ENCODE peak calls at places on chromosomes 13 and 19, in ten cellular contexts. One of them, this sample, is unnamed.

GRCh38 chr19:1408300-1409203 is 1.2 kb downstream of the DAZAP1 start:
- DNase-seq in HFFc6: peak; percentile 41
- DNase-seq in neural crest cell: peak; percentile 30
- DNase-seq in psoas muscle: peak; percentile 63
- DNase-seq in AG04449: no peak
- DNase-seq in body of pancreas: peak; percentile 59
- DNase-seq in K562: peak; percentile 66
- DNase-seq in breast epithelium: no peak
- DNase-seq in AG10803: peak; percentile 64
- DNase-seq in GM12864: no peak
- DNase-seq in this sample: peak; percentile 58

GRCh38 chr19:3117746-3118145 is 18.1 kb upstream of the GNA15 start:
- DNase-seq in HFFc6: no peak
- DNase-seq in neural crest cell: no peak
- DNase-seq in psoas muscle: peak; percentile 12
- DNase-seq in AG04449: no peak
- DNase-seq in body of pancreas: no peak
- DNase-seq in K562: no peak
- DNase-seq in breast epithelium: no peak
- DNase-seq in AG10803: no peak
- DNase-seq in GM12864: no peak
- DNase-seq in this sample: no peak

GRCh38 chr19:5257155-5258045 is 83.2 kb downstream of the PTPRS start:
- DNase-seq in HFFc6: no peak
- DNase-seq in neural crest cell: no peak
- DNase-seq in psoas muscle: no peak
- DNase-seq in AG04449: no peak
- DNase-seq in body of pancreas: no peak
- DNase-seq in K562: no peak
- DNase-seq in breast epithelium: no peak
- DNase-seq in AG10803: no peak
- DNase-seq in GM12864: no peak
- DNase-seq in this sample: no peak

GRCh38 chr19:20313894-20314293 is 146.9 kb downstream of the ZNF486 start:
- DNase-seq in HFFc6: no peak
- DNase-seq in neural crest cell: no peak
- DNase-seq in psoas muscle: no peak
- DNase-seq in AG04449: no peak
- DNase-seq in body of pancreas: no peak
- DNase-seq in K562: no peak
- DNase-seq in breast epithelium: no peak
- DNase-seq in AG10803: no peak
- DNase-seq in GM12864: no peak
- DNase-seq in this sample: no peak

GRCh38 chr19:6494438-6495036 is 7.6 kb downstream of the TUBB4A start:
- DNase-seq in HFFc6: no peak
- DNase-seq in neural crest cell: no peak
- DNase-seq in psoas muscle: no peak
- DNase-seq in AG04449: no peak
- DNase-seq in body of pancreas: no peak
- DNase-seq in K562: no peak
- DNase-seq in breast epithelium: no peak
- DNase-seq in AG10803: no peak
- DNase-seq in GM12864: no peak
- DNase-seq in this sample: no peak

GRCh38 chr19:35824150-35824549 is 11.5 kb upstream of the PRODH2 start:
- DNase-seq in HFFc6: no peak
- DNase-seq in neural crest cell: no peak
- DNase-seq in psoas muscle: no peak
- DNase-seq in AG04449: no peak
- DNase-seq in body of pancreas: no peak
- DNase-seq in K562: no peak
- DNase-seq in breast epithelium: no peak
- DNase-seq in AG10803: no peak
- DNase-seq in GM12864: no peak
- DNase-seq in this sample: no peak

GRCh38 chr19:1767464-1767933 is 14.2 kb downstream of the ONECUT3 start:
- DNase-seq in HFFc6: no peak
- DNase-seq in neural crest cell: peak; percentile 78
- DNase-seq in psoas muscle: peak; percentile 37
- DNase-seq in AG04449: no peak
- DNase-seq in body of pancreas: peak; percentile 33
- DNase-seq in K562: peak; percentile 91
- DNase-seq in breast epithelium: no peak
- DNase-seq in AG10803: peak; percentile 9
- DNase-seq in GM12864: no peak
- DNase-seq in this sample: peak; percentile 75

GRCh38 chr19:12485571-12485970 is 955 bp upstream of the ZNF709 start:
- DNase-seq in HFFc6: no peak
- DNase-seq in neural crest cell: no peak
- DNase-seq in psoas muscle: no peak
- DNase-seq in AG04449: no peak
- DNase-seq in body of pancreas: no peak
- DNase-seq in K562: no peak
- DNase-seq in breast epithelium: no peak
- DNase-seq in AG10803: no peak
- DNase-seq in GM12864: no peak
- DNase-seq in this sample: no peak

GRCh38 chr13:49908637-49909036 is 27.5 kb downstream of the SPRYD7 start:
- DNase-seq in HFFc6: no peak
- DNase-seq in neural crest cell: no peak
- DNase-seq in psoas muscle: no peak
- DNase-seq in AG04449: no peak
- DNase-seq in body of pancreas: no peak
- DNase-seq in K562: no peak
- DNase-seq in breast epithelium: no peak
- DNase-seq in AG10803: no peak
- DNase-seq in GM12864: no peak
- DNase-seq in this sample: peak; percentile 8
- TF ChIP-seq CTCF in HFFc6: peak; percentile 36
- TF ChIP-seq CTCF in neural crest cell: no peak
- TF ChIP-seq CTCF in psoas muscle: no peak
- TF ChIP-seq CTCF in AG04449: no peak
- TF ChIP-seq CTCF in body of pancreas: no peak
- TF ChIP-seq CTCF in K562: no peak
- TF ChIP-seq CTCF in breast epithelium: no peak
- TF ChIP-seq CTCF in AG10803: no peak
- TF ChIP-seq CTCF in GM12864: no peak
- TF ChIP-seq CTCF in this sample: no peak

GRCh38 chr13:50080856-50081105 is 65.5 kb downstream of the KCNRG start:
- DNase-seq in HFFc6: peak; percentile 18
- DNase-seq in neural crest cell: no peak
- DNase-seq in psoas muscle: no peak
- DNase-seq in AG04449: no peak
- DNase-seq in body of pancreas: no peak
- DNase-seq in K562: no peak
- DNase-seq in breast epithelium: no peak
- DNase-seq in AG10803: no peak
- DNase-seq in GM12864: no peak
- DNase-seq in this sample: no peak

GRCh38 chr13:50081899-50082425 is 66.7 kb downstream of the KCNRG start:
- DNase-seq in HFFc6: peak; percentile 99
- DNase-seq in neural crest cell: peak; percentile 99
- DNase-seq in psoas muscle: peak; percentile 98
- DNase-seq in AG04449: peak; percentile 91
- DNase-seq in body of pancreas: peak; percentile 98
- DNase-seq in K562: peak; percentile 86
- DNase-seq in breast epithelium: peak; percentile 98
- DNase-seq in AG10803: peak; percentile 98
- DNase-seq in GM12864: peak; percentile 96
- DNase-seq in this sample: peak; percentile 99

GRCh38 chr13:50080158-50080855 is 65.1 kb downstream of the KCNRG start:
- DNase-seq in HFFc6: peak; percentile 22
- DNase-seq in neural crest cell: peak; percentile 12
- DNase-seq in psoas muscle: no peak
- DNase-seq in AG04449: no peak
- DNase-seq in body of pancreas: peak; percentile 11
- DNase-seq in K562: peak; percentile 22
- DNase-seq in breast epithelium: no peak
- DNase-seq in AG10803: peak; percentile 46
- DNase-seq in GM12864: no peak
- DNase-seq in this sample: peak; percentile 22

GRCh38 chr13:50082426-50083283 is 67.4 kb downstream of the KCNRG start:
- DNase-seq in HFFc6: peak; percentile 55
- DNase-seq in neural crest cell: peak; percentile 43
- DNase-seq in psoas muscle: peak; percentile 54
- DNase-seq in AG04449: no peak
- DNase-seq in body of pancreas: peak; percentile 92
- DNase-seq in K562: peak; percentile 47
- DNase-seq in breast epithelium: peak; percentile 54
- DNase-seq in AG10803: peak; percentile 64
- DNase-seq in GM12864: peak; percentile 70
- DNase-seq in this sample: peak; percentile 60

DNA sequence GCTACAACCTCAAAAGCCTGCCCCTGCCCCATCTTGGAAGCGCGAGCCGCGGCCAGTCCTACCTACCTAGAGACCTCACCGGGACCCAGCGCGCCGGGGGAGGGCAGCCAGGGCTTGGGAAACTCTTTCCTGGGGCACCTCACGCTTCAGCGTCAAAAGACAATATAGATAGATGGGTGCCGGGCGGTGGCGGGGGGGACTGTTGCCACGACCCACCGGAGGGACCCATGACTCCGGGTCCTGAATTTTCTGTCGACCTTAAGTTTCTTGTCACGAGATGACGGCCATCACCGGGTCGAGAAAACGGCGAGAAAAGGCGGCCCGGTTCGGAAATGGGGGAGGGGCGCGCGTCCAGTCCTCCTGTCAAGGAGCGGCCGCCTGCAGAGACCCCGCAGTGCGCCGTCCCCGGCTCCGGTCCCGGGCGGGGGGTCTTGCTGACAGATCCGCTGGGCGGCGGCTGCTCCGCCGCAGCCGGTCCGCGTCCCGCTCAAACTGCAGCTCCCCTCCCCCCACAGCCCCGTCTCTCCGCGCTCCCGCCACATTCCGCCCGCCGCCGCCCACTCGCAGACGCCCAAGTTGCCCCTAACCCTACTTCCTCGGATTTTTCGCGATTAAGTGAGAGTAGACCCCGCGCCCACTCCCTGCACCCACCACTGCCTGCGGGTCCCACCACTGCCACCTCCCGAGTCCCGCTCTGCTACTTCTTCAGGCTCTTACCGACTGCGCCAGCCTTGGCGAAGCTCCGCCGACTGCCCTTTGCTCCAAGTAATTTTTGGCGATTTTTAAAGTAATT is 66.1 kb downstream of the KCNRG start:
- DNase-seq in HFFc6: no peak
- DNase-seq in neural crest cell: peak; percentile 53
- DNase-seq in psoas muscle: peak; percentile 55
- DNase-seq in AG04449: no peak
- DNase-seq in body of pancreas: peak; percentile 43
- DNase-seq in K562: peak; percentile 47
- DNase-seq in breast epithelium: peak; percentile 28
- DNase-seq in AG10803: no peak
- DNase-seq in GM12864: no peak
- DNase-seq in this sample: peak; percentile 51
- TF ChIP-seq CTCF in HFFc6: peak; percentile 33
- TF ChIP-seq CTCF in neural crest cell: peak; percentile 35
- TF ChIP-seq CTCF in psoas muscle: no peak
- TF ChIP-seq CTCF in AG04449: no peak
- TF ChIP-seq CTCF in body of pancreas: no peak
- TF ChIP-seq CTCF in K562: no peak
- TF ChIP-seq CTCF in breast epithelium: no peak
- TF ChIP-seq CTCF in AG10803: peak; percentile 29
- TF ChIP-seq CTCF in GM12864: no peak
- TF ChIP-seq CTCF in this sample: no peak

DNA sequence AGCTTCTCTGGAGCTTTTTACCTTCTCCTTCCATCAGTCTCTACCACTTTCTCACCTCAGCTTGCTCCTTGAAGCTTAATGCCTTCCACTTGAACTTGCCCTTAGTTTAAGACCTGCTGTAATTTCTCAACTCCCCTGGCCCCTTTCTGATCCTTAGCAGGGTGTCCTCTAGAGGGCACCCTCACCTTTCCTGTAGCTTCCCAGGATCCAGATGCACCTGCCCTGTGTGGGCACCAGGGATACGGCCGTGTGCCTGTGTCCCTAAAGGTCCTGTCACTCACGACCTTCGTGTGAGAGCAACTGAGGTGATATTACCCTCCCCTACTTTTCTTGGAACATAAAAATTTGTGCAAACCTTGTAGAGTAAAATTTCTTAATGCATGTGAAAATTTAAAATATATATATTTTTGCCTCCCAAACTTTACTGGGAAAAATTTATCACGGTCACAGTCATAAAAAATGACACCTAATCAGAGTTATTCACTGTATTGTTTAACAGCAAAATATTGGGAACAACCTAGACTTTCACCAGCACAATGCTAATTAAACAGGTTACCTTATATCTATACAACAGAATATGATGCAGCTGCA is 46.4 kb downstream of the PSG3 start:
- DNase-seq in HFFc6: peak; percentile 39
- DNase-seq in neural crest cell: no peak
- DNase-seq in psoas muscle: no peak
- DNase-seq in AG04449: no peak
- DNase-seq in body of pancreas: peak; percentile 37
- DNase-seq in K562: peak; percentile 19
- DNase-seq in breast epithelium: no peak
- DNase-seq in AG10803: peak; percentile 54
- DNase-seq in GM12864: no peak
- DNase-seq in this sample: peak; percentile 57
- TF ChIP-seq CTCF in HFFc6: peak; percentile 89
- TF ChIP-seq CTCF in neural crest cell: no peak
- TF ChIP-seq CTCF in psoas muscle: no peak
- TF ChIP-seq CTCF in AG04449: peak; percentile 77
- TF ChIP-seq CTCF in body of pancreas: peak; percentile 63
- TF ChIP-seq CTCF in K562: peak; percentile 56
- TF ChIP-seq CTCF in breast epithelium: peak; percentile 50
- TF ChIP-seq CTCF in AG10803: peak; percentile 84
- TF ChIP-seq CTCF in GM12864: peak; percentile 57
- TF ChIP-seq CTCF in this sample: peak; percentile 45

GRCh38 chr19:17871878-17872250 is at the start of gene SLC5A5:
- DNase-seq in HFFc6: no peak
- DNase-seq in neural crest cell: no peak
- DNase-seq in psoas muscle: no peak
- DNase-seq in AG04449: no peak
- DNase-seq in body of pancreas: no peak
- DNase-seq in K562: no peak
- DNase-seq in breast epithelium: no peak
- DNase-seq in AG10803: no peak
- DNase-seq in GM12864: no peak
- DNase-seq in this sample: no peak

GRCh38 chr19:17874423-17875135 is 2.8 kb downstream of the SLC5A5 start:
- DNase-seq in HFFc6: no peak
- DNase-seq in neural crest cell: no peak
- DNase-seq in psoas muscle: no peak
- DNase-seq in AG04449: no peak
- DNase-seq in body of pancreas: no peak
- DNase-seq in K562: no peak
- DNase-seq in breast epithelium: no peak
- DNase-seq in AG10803: no peak
- DNase-seq in GM12864: no peak
- DNase-seq in this sample: no peak

GRCh38 chr19:17871032-17871877 is 490 bp upstream of the SLC5A5 start:
- DNase-seq in HFFc6: no peak
- DNase-seq in neural crest cell: no peak
- DNase-seq in psoas muscle: no peak
- DNase-seq in AG04449: no peak
- DNase-seq in body of pancreas: no peak
- DNase-seq in K562: no peak
- DNase-seq in breast epithelium: no peak
- DNase-seq in AG10803: no peak
- DNase-seq in GM12864: no peak
- DNase-seq in this sample: no peak

GRCh38 chr19:17873661-17874422 is 2.1 kb downstream of the SLC5A5 start:
- DNase-seq in HFFc6: no peak
- DNase-seq in neural crest cell: peak; percentile 58
- DNase-seq in psoas muscle: no peak
- DNase-seq in AG04449: no peak
- DNase-seq in body of pancreas: no peak
- DNase-seq in K562: peak; percentile 98
- DNase-seq in breast epithelium: no peak
- DNase-seq in AG10803: no peak
- DNase-seq in GM12864: no peak
- DNase-seq in this sample: peak; percentile 57

GRCh38 chr19:17872251-17873001 is 681 bp downstream of the SLC5A5 start:
- DNase-seq in HFFc6: no peak
- DNase-seq in neural crest cell: no peak
- DNase-seq in psoas muscle: no peak
- DNase-seq in AG04449: no peak
- DNase-seq in body of pancreas: no peak
- DNase-seq in K562: no peak
- DNase-seq in breast epithelium: no peak
- DNase-seq in AG10803: no peak
- DNase-seq in GM12864: no peak
- DNase-seq in this sample: no peak
- TF ChIP-seq CTCF in HFFc6: no peak
- TF ChIP-seq CTCF in neural crest cell: no peak
- TF ChIP-seq CTCF in psoas muscle: no peak
- TF ChIP-seq CTCF in AG04449: no peak
- TF ChIP-seq CTCF in body of pancreas: no peak
- TF ChIP-seq CTCF in K562: no peak
- TF ChIP-seq CTCF in breast epithelium: no peak
- TF ChIP-seq CTCF in AG10803: no peak
- TF ChIP-seq CTCF in GM12864: no peak
- TF ChIP-seq CTCF in this sample: no peak